ENCODE peak calls at places on chromosomes 12 and 14, in five cellular contexts. E is Daoy, J is MM.1S, V is NCI-H1436, H is globus pallidus. P is an unnamed sample.

GRCh38 chr12:12735301-12735700 is 18.1 kb downstream of the CDKN1B start:
- DNase-seq in H (no peak), E (no peak), J (no peak), V (no peak), P (no peak)

GRCh38 chr14:96192975-96193805 is 11.4 kb upstream of the BDKRB2 start:
- DNase-seq in H (peak), V (no peak), E (no peak), J (no peak), P (no peak)

GRCh38 chr14:92747701-92748258 is 647 bp downstream of the LGMN start:
- DNase-seq in E (peak), J (peak), V (no peak), H (peak), P (peak)

GRCh38 chr12:88935856-88936255 is 355.6 kb upstream of the KITLG start:
- DNase-seq in J (no peak), E (no peak), H (no peak), V (no peak), P (no peak)

GRCh38 chr14:64663174-64663573 is 41.0 kb upstream of the PLEKHG3 start:
- DNase-seq in E (no peak), V (no peak), J (no peak), H (no peak), P (no peak)

GRCh38 chr14:96796851-96797187 is 363 bp upstream of the VRK1 start:
- DNase-seq in H (no peak), J (no peak), E (no peak), V (no peak), P (no peak)

GRCh38 chr14:106690333-106690891 is 1164.0 kb downstream of the TMEM121 start:
- DNase-seq in J (no peak), E (no peak), H (no peak), V (no peak), P (no peak)

GRCh38 chr12:131436922-131437705 is 273.8 kb upstream of the SFSWAP start:
- DNase-seq in H (no peak), E (no peak), J (no peak), V (peak), P (no peak)

GRCh38 chr12:22372277-22372837 is 37.9 kb upstream of the ST8SIA1 start:
- DNase-seq in J (no peak), V (no peak), E (no peak), H (no peak), P (no peak)

GRCh38 chr12:47604474-47604873 is 101.4 kb downstream of the RPAP3 start:
- DNase-seq in E (no peak), H (no peak), V (no peak), J (no peak), P (no peak)

GRCh38 chr12:91922674-91923073 is 223.0 kb downstream of the BTG1 start:
- DNase-seq in E (no peak), J (no peak), V (no peak), H (no peak), P (no peak)

GRCh38 chr12:98499668-98500456 is 15.5 kb upstream of the TMPO start:
- DNase-seq in H (no peak), J (no peak), E (no peak), V (no peak), P (no peak)

GRCh38 chr12:6554168-6554989 is 1.5 kb downstream of the IFFO1 start:
- DNase-seq in V (no peak), H (peak), J (peak), E (peak), P (peak)

GRCh38 chr12:40691913-40692616 is at the start of gene CNTN1:
- DNase-seq in E (peak), H (peak), J (peak), V (peak), P (peak)

GRCh38 chr12:2417761-2418160 is 365.0 kb downstream of the CACNA1C start:
- DNase-seq in H (no peak), V (no peak), E (no peak), J (peak), P (no peak)

GRCh38 chr12:49264466-49264872 is 413 bp upstream of the TUBA1C start:
- DNase-seq in V (peak), J (peak), E (no peak), H (no peak), P (peak)

GRCh38 chr12:53190108-53190729 is 9.5 kb upstream of the CSAD start:
- DNase-seq in E (peak), V (peak), H (no peak), J (peak), P (peak)

GRCh38 chr14:38262844-38263243 is 7.0 kb upstream of the CLEC14A start:
- DNase-seq in J (no peak), V (no peak), E (no peak), H (no peak), P (no peak)

GRCh38 chr12:131929530-131930456 is 717 bp downstream of the PUS1 start:
- DNase-seq in J (no peak), H (no peak), V (no peak), E (no peak), P (peak)

GRCh38 chr12:101107032-101107763 is 102.8 kb downstream of the SLC5A8 start:
- DNase-seq in V (no peak), J (no peak), H (no peak), E (no peak), P (no peak)

GRCh38 chr12:115860619-115861018 is 416.9 kb downstream of the MED13L start:
- DNase-seq in J (no peak), V (no peak), H (no peak), E (no peak), P (no peak)

GRCh38 chr14:54567634-54568561 is 970 bp downstream of the SAMD4A start:
- DNase-seq in H (peak), J (peak), E (peak), V (no peak), P (peak)

GRCh38 chr14:76218660-76219059 is 66.9 kb downstream of the GPATCH2L start:
- DNase-seq in E (no peak), H (no peak), V (no peak), J (no peak), P (no peak)

GRCh38 chr12:30978639-30979038 is 52.1 kb downstream of the TSPAN11 start:
- DNase-seq in J (no peak), V (no peak), E (no peak), H (no peak), P (no peak)

GRCh38 chr12:132095520-132096409 is 48.4 kb downstream of the DDX51 start:
- DNase-seq in E (no peak), H (no peak), J (no peak), V (no peak), P (no peak)

GRCh38 chr14:61196792-61197191 is 84.3 kb downstream of the TMEM30B start:
- DNase-seq in E (no peak), J (no peak), V (no peak), H (no peak), P (no peak)

GRCh38 chr14:101178184-101179072 is 274.9 kb upstream of the RTL1 start:
- DNase-seq in E (no peak), V (no peak), H (no peak), J (no peak), P (no peak)

GRCh38 chr12:52837341-52837741 is 3.2 kb upstream of the KRT79 start:
- DNase-seq in E (peak), V (no peak), J (no peak), H (no peak), P (no peak)

GRCh38 chr12:133057446-133057845 is 20.1 kb downstream of the ZNF84 start:
- DNase-seq in E (no peak), V (no peak), J (no peak), H (no peak), P (no peak)

GRCh38 chr12:7113389-7113871 is 4.4 kb upstream of the C1RL start:
- DNase-seq in J (peak), H (no peak), E (peak), V (peak), P (peak)

GRCh38 chr12:68334136-68334535 is 2.0 kb upstream of the MDM1 start:
- DNase-seq in H (no peak), E (peak), J (no peak), V (no peak), P (no peak)

GRCh38 chr12:67958187-67958586 is 31.1 kb upstream of the IFNG-AS1 start:
- DNase-seq in E (no peak), V (no peak), H (no peak), J (no peak), P (no peak)

GRCh38 chr14:50082308-50082742 is 34.0 kb downstream of the VCPKMT start:
- DNase-seq in V (no peak), J (no peak), E (no peak), H (no peak), P (no peak)

P was measured in NAMALWA.